ENCODE peak calls at places on chromosomes 3 and 15, in eight cellular contexts. One of them, this sample, is unnamed.

GRCh38 chr3:194988495-194989165 is 282.3 kb downstream of the XXYLT1 start:
- DNase-seq in fibroblast of mammary gland: no peak
- DNase-seq in CD4-positive, alpha-beta T cell: no peak
- DNase-seq in progenitor cell of endocrine pancreas: no peak
- DNase-seq in PC-3: peak
- DNase-seq in WTC11: no peak
- DNase-seq in H9: no peak
- DNase-seq in nephron progenitor cell: no peak
- DNase-seq in this sample: peak

GRCh38 chr15:85563328-85563727 is 182.9 kb downstream of the AKAP13 start:
- DNase-seq in H9: no peak
- DNase-seq in nephron progenitor cell: no peak
- DNase-seq in CD4-positive, alpha-beta T cell: no peak
- DNase-seq in PC-3: no peak
- DNase-seq in fibroblast of mammary gland: peak
- DNase-seq in progenitor cell of endocrine pancreas: no peak
- DNase-seq in WTC11: no peak
- DNase-seq in this sample: no peak

GRCh38 chr3:173109143-173109542 is 31.9 kb downstream of the SPATA16 start:
- DNase-seq in progenitor cell of endocrine pancreas: no peak
- DNase-seq in PC-3: no peak
- DNase-seq in CD4-positive, alpha-beta T cell: no peak
- DNase-seq in nephron progenitor cell: no peak
- DNase-seq in WTC11: no peak
- DNase-seq in H9: no peak
- DNase-seq in fibroblast of mammary gland: no peak
- DNase-seq in this sample: no peak

GRCh38 chr15:41661078-41661528 is 898 bp downstream of the MGA start:
- DNase-seq in progenitor cell of endocrine pancreas: no peak
- DNase-seq in PC-3: peak
- DNase-seq in H9: no peak
- DNase-seq in fibroblast of mammary gland: no peak
- DNase-seq in nephron progenitor cell: no peak
- DNase-seq in CD4-positive, alpha-beta T cell: no peak
- DNase-seq in WTC11: no peak
- DNase-seq in this sample: no peak

GRCh38 chr3:176930942-176931341 is 266.3 kb downstream of the TBL1XR1 start:
- DNase-seq in CD4-positive, alpha-beta T cell: no peak
- DNase-seq in fibroblast of mammary gland: no peak
- DNase-seq in nephron progenitor cell: no peak
- DNase-seq in WTC11: no peak
- DNase-seq in H9: no peak
- DNase-seq in PC-3: no peak
- DNase-seq in progenitor cell of endocrine pancreas: no peak
- DNase-seq in this sample: no peak

GRCh38 chr3:98657429-98657828 is 64.0 kb upstream of the CPOX start:
- DNase-seq in PC-3: peak
- DNase-seq in WTC11: peak
- DNase-seq in CD4-positive, alpha-beta T cell: peak
- DNase-seq in H9: peak
- DNase-seq in progenitor cell of endocrine pancreas: peak
- DNase-seq in nephron progenitor cell: peak
- DNase-seq in fibroblast of mammary gland: peak
- DNase-seq in this sample: no peak

GRCh38 chr15:74179101-74179841 is 5.8 kb downstream of the ISLR start:
- DNase-seq in WTC11: no peak
- DNase-seq in progenitor cell of endocrine pancreas: no peak
- DNase-seq in CD4-positive, alpha-beta T cell: no peak
- DNase-seq in fibroblast of mammary gland: peak
- DNase-seq in nephron progenitor cell: no peak
- DNase-seq in PC-3: peak
- DNase-seq in H9: no peak
- DNase-seq in this sample: peak

GRCh38 chr3:50587373-50587772 is 18.1 kb downstream of the HEMK1 start:
- DNase-seq in nephron progenitor cell: no peak
- DNase-seq in progenitor cell of endocrine pancreas: no peak
- DNase-seq in CD4-positive, alpha-beta T cell: no peak
- DNase-seq in fibroblast of mammary gland: peak
- DNase-seq in PC-3: no peak
- DNase-seq in WTC11: no peak
- DNase-seq in H9: no peak
- DNase-seq in this sample: no peak

GRCh38 chr3:179263134-179263533 is 12.2 kb upstream of the KCNMB3 start:
- DNase-seq in WTC11: no peak
- DNase-seq in nephron progenitor cell: no peak
- DNase-seq in CD4-positive, alpha-beta T cell: no peak
- DNase-seq in progenitor cell of endocrine pancreas: no peak
- DNase-seq in fibroblast of mammary gland: no peak
- DNase-seq in H9: peak
- DNase-seq in PC-3: no peak
- DNase-seq in this sample: no peak

GRCh38 chr3:53346514-53346913 is 829 bp downstream of the DCP1A start:
- DNase-seq in nephron progenitor cell: peak
- DNase-seq in progenitor cell of endocrine pancreas: no peak
- DNase-seq in fibroblast of mammary gland: peak
- DNase-seq in H9: no peak
- DNase-seq in CD4-positive, alpha-beta T cell: no peak
- DNase-seq in PC-3: no peak
- DNase-seq in WTC11: no peak
- DNase-seq in this sample: no peak

GRCh38 chr3:61788623-61789507 is 227.5 kb downstream of the PTPRG start:
- DNase-seq in CD4-positive, alpha-beta T cell: no peak
- DNase-seq in nephron progenitor cell: no peak
- DNase-seq in H9: no peak
- DNase-seq in PC-3: no peak
- DNase-seq in WTC11: no peak
- DNase-seq in fibroblast of mammary gland: no peak
- DNase-seq in progenitor cell of endocrine pancreas: no peak
- DNase-seq in this sample: no peak

GRCh38 chr3:163018067-163018466 is 1521.5 kb downstream of the OTOL1 start:
- DNase-seq in PC-3: no peak
- DNase-seq in CD4-positive, alpha-beta T cell: no peak
- DNase-seq in H9: no peak
- DNase-seq in fibroblast of mammary gland: no peak
- DNase-seq in progenitor cell of endocrine pancreas: no peak
- DNase-seq in nephron progenitor cell: no peak
- DNase-seq in WTC11: no peak
- DNase-seq in this sample: no peak

GRCh38 chr3:194307849-194308248 is 43.3 kb downstream of the CPN2 start:
- DNase-seq in progenitor cell of endocrine pancreas: no peak
- DNase-seq in PC-3: no peak
- DNase-seq in CD4-positive, alpha-beta T cell: no peak
- DNase-seq in H9: no peak
- DNase-seq in nephron progenitor cell: no peak
- DNase-seq in fibroblast of mammary gland: no peak
- DNase-seq in WTC11: no peak
- DNase-seq in this sample: no peak

GRCh38 chr15:74653426-74654082 is 37.9 kb downstream of the CLK3 start:
- DNase-seq in progenitor cell of endocrine pancreas: no peak
- DNase-seq in WTC11: no peak
- DNase-seq in PC-3: peak
- DNase-seq in CD4-positive, alpha-beta T cell: no peak
- DNase-seq in H9: no peak
- DNase-seq in fibroblast of mammary gland: peak
- DNase-seq in nephron progenitor cell: no peak
- DNase-seq in this sample: no peak

GRCh38 chr3:146542968-146543367 is 1.4 kb downstream of the PLSCR1 start:
- DNase-seq in CD4-positive, alpha-beta T cell: no peak
- DNase-seq in nephron progenitor cell: no peak
- DNase-seq in H9: no peak
- DNase-seq in WTC11: no peak
- DNase-seq in PC-3: no peak
- DNase-seq in fibroblast of mammary gland: no peak
- DNase-seq in progenitor cell of endocrine pancreas: no peak
- DNase-seq in this sample: no peak

GRCh38 chr3:181327349-181327748 is 337.8 kb upstream of the DNAJC19 start:
- DNase-seq in PC-3: no peak
- DNase-seq in WTC11: no peak
- DNase-seq in CD4-positive, alpha-beta T cell: no peak
- DNase-seq in H9: no peak
- DNase-seq in progenitor cell of endocrine pancreas: no peak
- DNase-seq in fibroblast of mammary gland: no peak
- DNase-seq in nephron progenitor cell: peak
- DNase-seq in this sample: no peak

GRCh38 chr3:56955551-56956131 is 104.8 kb upstream of the SPATA12 start:
- DNase-seq in WTC11: no peak
- DNase-seq in fibroblast of mammary gland: peak
- DNase-seq in CD4-positive, alpha-beta T cell: no peak
- DNase-seq in progenitor cell of endocrine pancreas: no peak
- DNase-seq in PC-3: no peak
- DNase-seq in H9: no peak
- DNase-seq in nephron progenitor cell: no peak
- DNase-seq in this sample: no peak

GRCh38 chr3:195808741-195809290 is 2.9 kb downstream of the MUC4 start:
- DNase-seq in fibroblast of mammary gland: no peak
- DNase-seq in progenitor cell of endocrine pancreas: no peak
- DNase-seq in CD4-positive, alpha-beta T cell: no peak
- DNase-seq in nephron progenitor cell: no peak
- DNase-seq in H9: no peak
- DNase-seq in WTC11: no peak
- DNase-seq in PC-3: no peak
- DNase-seq in this sample: no peak

GRCh38 chr3:195135921-195136320 is 135.0 kb downstream of the XXYLT1 start:
- DNase-seq in WTC11: no peak
- DNase-seq in fibroblast of mammary gland: no peak
- DNase-seq in CD4-positive, alpha-beta T cell: no peak
- DNase-seq in progenitor cell of endocrine pancreas: no peak
- DNase-seq in nephron progenitor cell: no peak
- DNase-seq in PC-3: no peak
- DNase-seq in H9: no peak
- DNase-seq in this sample: no peak

GRCh38 chr15:67085237-67085817 is 19.9 kb downstream of the SMAD3 start:
- DNase-seq in progenitor cell of endocrine pancreas: no peak
- DNase-seq in CD4-positive, alpha-beta T cell: no peak
- DNase-seq in fibroblast of mammary gland: no peak
- DNase-seq in nephron progenitor cell: no peak
- DNase-seq in H9: no peak
- DNase-seq in PC-3: no peak
- DNase-seq in WTC11: no peak
- DNase-seq in this sample: no peak

GRCh38 chr3:162538466-162538865 is 1041.9 kb downstream of the OTOL1 start:
- DNase-seq in progenitor cell of endocrine pancreas: no peak
- DNase-seq in CD4-positive, alpha-beta T cell: no peak
- DNase-seq in fibroblast of mammary gland: peak
- DNase-seq in PC-3: no peak
- DNase-seq in nephron progenitor cell: no peak
- DNase-seq in WTC11: no peak
- DNase-seq in H9: no peak
- DNase-seq in this sample: no peak

GRCh38 chr15:89139613-89140499 is 51.6 kb downstream of the ABHD2 start:
- DNase-seq in WTC11: peak
- DNase-seq in CD4-positive, alpha-beta T cell: no peak
- DNase-seq in nephron progenitor cell: no peak
- DNase-seq in fibroblast of mammary gland: peak
- DNase-seq in progenitor cell of endocrine pancreas: no peak
- DNase-seq in H9: no peak
- DNase-seq in PC-3: no peak
- DNase-seq in this sample: no peak

GRCh38 chr3:149609595-149609994 is 48.2 kb downstream of the WWTR1 start:
- DNase-seq in WTC11: no peak
- DNase-seq in nephron progenitor cell: no peak
- DNase-seq in CD4-positive, alpha-beta T cell: no peak
- DNase-seq in PC-3: no peak
- DNase-seq in progenitor cell of endocrine pancreas: no peak
- DNase-seq in fibroblast of mammary gland: no peak
- DNase-seq in H9: no peak
- DNase-seq in this sample: no peak

GRCh38 chr3:13655074-13655913 is 106.4 kb downstream of the FBLN2 start:
- DNase-seq in progenitor cell of endocrine pancreas: peak
- DNase-seq in nephron progenitor cell: peak
- DNase-seq in H9: peak
- DNase-seq in PC-3: peak
- DNase-seq in CD4-positive, alpha-beta T cell: no peak
- DNase-seq in fibroblast of mammary gland: peak
- DNase-seq in WTC11: peak
- DNase-seq in this sample: peak
- TF ChIP-seq CTCF in progenitor cell of endocrine pancreas: peak
- TF ChIP-seq CTCF in nephron progenitor cell: peak
- TF ChIP-seq CTCF in H9: peak
- TF ChIP-seq CTCF in PC-3: peak
- TF ChIP-seq CTCF in CD4-positive, alpha-beta T cell: peak
- TF ChIP-seq CTCF in fibroblast of mammary gland: no peak
- TF ChIP-seq CTCF in WTC11: peak
- TF ChIP-seq CTCF in this sample: peak

GRCh38 chr3:186421946-186422345 is 59.9 kb upstream of the DGKG start:
- DNase-seq in WTC11: no peak
- DNase-seq in nephron progenitor cell: no peak
- DNase-seq in progenitor cell of endocrine pancreas: no peak
- DNase-seq in fibroblast of mammary gland: peak
- DNase-seq in CD4-positive, alpha-beta T cell: no peak
- DNase-seq in PC-3: peak
- DNase-seq in H9: no peak
- DNase-seq in this sample: no peak

GRCh38 chr3:186427627-186428026 is 65.6 kb upstream of the DGKG start:
- DNase-seq in CD4-positive, alpha-beta T cell: no peak
- DNase-seq in nephron progenitor cell: no peak
- DNase-seq in H9: no peak
- DNase-seq in WTC11: no peak
- DNase-seq in progenitor cell of endocrine pancreas: no peak
- DNase-seq in PC-3: no peak
- DNase-seq in fibroblast of mammary gland: no peak
- DNase-seq in this sample: no peak

GRCh38 chr3:186425788-186426730 is 64.0 kb upstream of the DGKG start:
- DNase-seq in progenitor cell of endocrine pancreas: no peak
- DNase-seq in H9: no peak
- DNase-seq in PC-3: peak
- DNase-seq in WTC11: no peak
- DNase-seq in CD4-positive, alpha-beta T cell: no peak
- DNase-seq in fibroblast of mammary gland: peak
- DNase-seq in nephron progenitor cell: no peak
- DNase-seq in this sample: no peak
- TF ChIP-seq CTCF in progenitor cell of endocrine pancreas: peak
- TF ChIP-seq CTCF in H9: peak
- TF ChIP-seq CTCF in PC-3: peak
- TF ChIP-seq CTCF in WTC11: no peak
- TF ChIP-seq CTCF in CD4-positive, alpha-beta T cell: no peak
- TF ChIP-seq CTCF in fibroblast of mammary gland: peak
- TF ChIP-seq CTCF in nephron progenitor cell: peak
- TF ChIP-seq CTCF in this sample: peak

DNA sequence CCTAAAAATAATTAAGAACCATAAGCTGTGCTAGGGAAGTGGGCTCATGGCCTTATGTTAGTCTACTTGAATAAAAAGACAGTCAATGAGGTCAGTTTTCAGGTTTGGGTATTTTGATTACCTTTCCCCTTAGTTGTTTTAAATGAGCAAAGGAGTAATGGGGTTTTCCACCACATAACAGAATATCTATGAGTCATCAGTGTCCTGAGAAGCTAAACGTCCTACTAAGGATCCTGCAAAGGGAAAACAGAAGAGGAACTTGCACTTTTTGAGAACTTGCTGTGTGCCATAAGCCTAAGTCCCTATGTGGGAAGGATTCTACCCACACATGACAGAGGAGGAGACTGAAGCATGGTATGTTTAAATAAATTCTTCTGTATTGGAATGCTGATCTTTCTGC is 292.8 kb upstream of the TMC3 start:
- DNase-seq in PC-3: no peak
- DNase-seq in nephron progenitor cell: no peak
- DNase-seq in fibroblast of mammary gland: no peak
- DNase-seq in H9: no peak
- DNase-seq in progenitor cell of endocrine pancreas: no peak
- DNase-seq in CD4-positive, alpha-beta T cell: no peak
- DNase-seq in WTC11: no peak
- DNase-seq in this sample: no peak
- TF ChIP-seq CTCF in PC-3: no peak
- TF ChIP-seq CTCF in nephron progenitor cell: no peak
- TF ChIP-seq CTCF in fibroblast of mammary gland: no peak
- TF ChIP-seq CTCF in H9: no peak
- TF ChIP-seq CTCF in progenitor cell of endocrine pancreas: no peak
- TF ChIP-seq CTCF in CD4-positive, alpha-beta T cell: no peak
- TF ChIP-seq CTCF in WTC11: no peak
- TF ChIP-seq CTCF in this sample: no peak

GRCh38 chr3:11161666-11162065 is 7.4 kb downstream of the HRH1 start:
- DNase-seq in nephron progenitor cell: no peak
- DNase-seq in fibroblast of mammary gland: no peak
- DNase-seq in progenitor cell of endocrine pancreas: no peak
- DNase-seq in WTC11: peak
- DNase-seq in CD4-positive, alpha-beta T cell: no peak
- DNase-seq in H9: peak
- DNase-seq in PC-3: no peak
- DNase-seq in this sample: no peak
- TF ChIP-seq CTCF in nephron progenitor cell: no peak
- TF ChIP-seq CTCF in fibroblast of mammary gland: no peak
- TF ChIP-seq CTCF in progenitor cell of endocrine pancreas: no peak
- TF ChIP-seq CTCF in WTC11: no peak
- TF ChIP-seq CTCF in CD4-positive, alpha-beta T cell: no peak
- TF ChIP-seq CTCF in H9: peak
- TF ChIP-seq CTCF in PC-3: peak
- TF ChIP-seq CTCF in this sample: no peak